ENCODE peak calls at places on chromosomes 11 and 22, in ten cellular contexts. U is heart right ventricle, K is AG04450, V is NB4, H is brain microvascular endothelial cell, A is left lung, X is lung, Y is spleen, L is GM23338, R is GM12864. B is an unnamed sample.

GRCh38 chr11:73293356-73293936 is 14.6 kb upstream of the ARHGEF17 start:
- DNase-seq in A (no peak), H (no peak), K (no peak), U (no peak), R (no peak), V (no peak), Y (peak), X (no peak), L (no peak), B (no peak)

GRCh38 chr22:47204002-47204979 is 441.8 kb downstream of the TBC1D22A start:
- DNase-seq in K (no peak), U (no peak), A (no peak), R (no peak), X (no peak), H (no peak), V (no peak), L (no peak), Y (peak), B (peak)

GRCh38 chr11:27254744-27255446 is 108.1 kb downstream of the CCDC34 start:
- DNase-seq in V (no peak), X (no peak), U (no peak), L (no peak), K (no peak), Y (no peak), R (no peak), H (peak), A (no peak), B (no peak)

GRCh38 chr11:109697140-109697843 is 275.3 kb downstream of the C11orf87 start:
- DNase-seq in H (peak), X (no peak), R (peak), U (no peak), K (peak), A (peak), Y (peak), L (peak), V (peak), B (no peak)

GRCh38 chr11:78798567-78799170 is 224.0 kb upstream of the NARS2 start:
- DNase-seq in V (peak), U (peak), Y (peak), L (peak), K (no peak), H (peak), A (peak), X (peak), R (peak), B (peak)

GRCh38 chr11:74312321-74312720 is 881 bp upstream of the P4HA3 start:
- DNase-seq in V (peak), U (no peak), A (no peak), H (no peak), Y (no peak), K (no peak), R (no peak), L (no peak), X (no peak), B (no peak)

GRCh38 chr11:46242462-46242960 is 35.0 kb upstream of the CREB3L1 start:
- DNase-seq in L (no peak), X (no peak), R (no peak), H (no peak), K (no peak), U (no peak), V (no peak), Y (no peak), A (no peak), B (no peak)

GRCh38 chr11:47991266-47991830 is 11.0 kb downstream of the PTPRJ start:
- DNase-seq in R (no peak), Y (no peak), A (no peak), V (peak), L (peak), H (no peak), U (peak), X (peak), K (no peak), B (no peak)

GRCh38 chr22:50191041-50191740 is 5.5 kb downstream of the TRABD start:
- DNase-seq in R (peak), X (peak), L (no peak), Y (peak), H (no peak), A (peak), K (no peak), U (no peak), V (peak), B (no peak)

GRCh38 chr11:132746305-132746704 is 786.0 kb downstream of the OPCML start:
- DNase-seq in Y (no peak), V (no peak), U (no peak), K (no peak), L (no peak), R (no peak), X (no peak), A (no peak), H (no peak), B (no peak)

DNA sequence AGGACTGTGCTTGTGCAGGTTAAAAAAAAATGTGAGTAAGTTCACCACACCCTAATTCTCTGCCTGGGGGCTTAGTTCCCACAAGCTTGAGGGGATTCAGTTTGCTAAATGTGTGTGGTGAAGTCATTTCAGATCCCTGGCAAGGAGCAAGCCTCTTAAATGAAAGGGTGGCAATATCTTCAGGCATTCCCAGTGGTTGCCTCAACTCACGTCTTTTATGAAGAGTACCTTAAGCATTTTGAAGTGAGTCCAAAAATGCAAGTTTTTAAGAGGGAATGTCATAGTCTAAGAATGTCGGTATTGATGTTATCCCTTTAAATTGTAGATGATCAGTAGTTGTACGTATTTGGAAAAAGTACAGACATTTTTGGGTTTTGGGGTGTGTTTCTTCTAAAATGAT is 4.9 kb downstream of the TCP11L1 start:
- DNase-seq in K (no peak), X (no peak), L (no peak), V (no peak), R (no peak), H (no peak), Y (no peak), A (no peak), U (no peak), B (no peak)
- H3K4me3 ChIP-seq in K (no peak), X (no peak), L (no peak), V (no peak), R (no peak), H (no peak), Y (no peak), A (no peak), U (no peak), B (no peak)

DNA sequence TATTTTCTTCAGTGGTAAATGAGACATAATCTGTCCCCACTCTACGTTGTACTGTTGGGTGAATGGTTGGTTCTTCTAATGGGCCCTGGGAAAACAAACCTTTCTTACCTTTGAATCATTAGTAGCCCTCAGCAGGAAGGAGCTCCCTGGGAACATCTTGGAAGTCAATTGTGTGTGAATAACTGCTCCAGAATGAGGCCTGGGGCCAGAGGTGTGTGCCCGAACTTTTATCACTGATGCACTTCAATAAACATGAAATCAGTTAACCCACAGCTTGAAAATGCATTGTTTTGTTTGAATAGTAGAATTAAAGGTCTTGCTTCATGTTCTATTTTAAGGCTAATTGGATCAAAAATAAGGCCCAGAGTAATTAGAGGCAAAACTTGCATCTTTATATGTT is 67.1 kb downstream of the NAV2 start:
- DNase-seq in H (no peak), R (no peak), X (no peak), U (no peak), L (no peak), V (no peak), K (no peak), Y (no peak), A (no peak), B (no peak)
- H3K4me3 ChIP-seq in H (no peak), R (no peak), X (no peak), U (no peak), L (peak), V (no peak), K (no peak), Y (no peak), A (no peak), B (no peak)

GRCh38 chr11:82898242-82898641 is 2.0 kb downstream of the PRCP start:
- DNase-seq in A (no peak), Y (no peak), X (no peak), H (no peak), L (no peak), R (no peak), K (no peak), U (no peak), V (peak), B (no peak)
- H3K4me3 ChIP-seq in A (peak), Y (no peak), X (no peak), H (no peak), L (no peak), R (no peak), K (no peak), U (peak), V (peak), B (no peak)

GRCh38 chr11:66335531-66336233 is 552 bp downstream of the RIN1 start:
- DNase-seq in L (peak), X (no peak), U (no peak), Y (peak), V (peak), K (no peak), R (no peak), A (peak), H (peak), B (no peak)
- H3K4me3 ChIP-seq in L (peak), X (peak), U (peak), Y (peak), V (peak), K (peak), R (no peak), A (peak), H (peak), B (peak)

GRCh38 chr22:42960146-42960509 is 54.8 kb downstream of the PACSIN2 start:
- DNase-seq in V (peak), X (no peak), R (no peak), H (no peak), Y (no peak), L (no peak), K (no peak), U (no peak), A (no peak), B (no peak)
- H3K4me3 ChIP-seq in V (peak), X (no peak), R (no peak), H (no peak), Y (no peak), L (no peak), K (no peak), U (peak), A (peak), B (peak)

GRCh38 chr22:42528591-42529307 is 9.2 kb upstream of the RRP7A start:
- DNase-seq in L (no peak), K (no peak), Y (no peak), U (no peak), V (no peak), H (no peak), X (no peak), A (no peak), R (no peak), B (no peak)

GRCh38 chr22:42536166-42536565 is 16.6 kb upstream of the RRP7A start:
- DNase-seq in A (no peak), K (no peak), H (no peak), Y (no peak), L (no peak), R (no peak), X (no peak), U (no peak), V (no peak), B (no peak)

GRCh38 chr22:42533638-42533977 is 14.0 kb upstream of the RRP7A start:
- DNase-seq in A (no peak), U (no peak), Y (no peak), X (no peak), V (no peak), L (peak), K (no peak), R (no peak), H (no peak), B (no peak)
- H3K4me3 ChIP-seq in A (peak), U (no peak), Y (no peak), X (no peak), V (no peak), L (no peak), K (no peak), R (peak), H (no peak), B (no peak)

DNA sequence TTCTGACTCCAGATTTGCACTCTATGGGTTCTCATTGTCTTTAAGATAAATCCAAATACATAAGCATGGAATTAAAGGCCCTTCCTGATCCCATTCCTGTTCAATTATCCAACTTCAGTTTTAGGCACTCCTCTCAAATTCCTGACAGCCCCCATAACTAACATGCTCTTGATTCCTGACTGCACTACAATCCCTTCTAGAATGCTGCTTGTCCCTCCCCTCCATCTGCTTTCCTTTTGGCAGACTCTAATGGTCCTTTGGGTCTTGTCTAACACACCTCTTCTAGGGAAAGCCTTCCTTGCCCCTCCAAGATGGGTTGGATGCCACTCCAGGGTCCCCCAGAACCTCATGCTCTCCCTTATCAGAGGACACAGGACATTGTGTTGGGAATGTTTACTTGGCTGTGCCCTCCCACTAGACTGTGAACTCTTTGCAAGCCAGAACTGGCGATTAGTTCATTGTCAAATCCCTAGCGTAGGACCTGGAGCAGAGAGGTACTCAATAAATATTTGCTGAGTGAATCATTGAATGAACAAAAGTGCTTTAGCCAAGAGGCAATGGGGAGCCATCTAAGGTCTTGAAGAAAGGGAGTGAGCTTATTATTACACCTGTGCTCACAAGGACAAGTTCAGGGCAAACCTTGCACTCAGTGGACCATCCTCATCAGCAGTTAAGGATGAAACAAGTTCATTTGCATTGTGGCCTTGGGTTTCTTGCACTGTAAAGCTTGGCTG is 1.2 kb upstream of the RASSF10 start:
- DNase-seq in X (no peak), A (no peak), K (no peak), L (no peak), R (no peak), H (no peak), U (no peak), Y (no peak), V (no peak), B (peak)
- H3K4me3 ChIP-seq in X (no peak), A (no peak), K (no peak), L (peak), R (no peak), H (no peak), U (no peak), Y (no peak), V (no peak), B (no peak)

B was measured in esophagus muscularis mucosa.